ENCODE peak calls at places on chromosomes 13 and 19, in seven cellular contexts. O is right cardiac atrium, L is cardiac muscle cell, Z is NCI-H510A, E is NCI-H774, B is amniotic stem cell, U is Peyer's patch. Y is an unnamed sample.

GRCh38 chr13:28447206-28447605 is 47.7 kb downstream of the FLT1 start:
- DNase-seq in O (no peak), L (no peak), Z (no peak), E (no peak), B (no peak), U (no peak), Y (no peak)

GRCh38 chr13:49499889-49500660 is 4.3 kb downstream of the PHF11 start:
- DNase-seq in O (no peak), L (no peak), Z (no peak), E (no peak), B (peak; percentile 56), U (no peak), Y (peak; percentile 84)

GRCh38 chr13:74674701-74675100 is 540.5 kb upstream of the KLF12 start:
- DNase-seq in O (no peak), L (no peak), Z (no peak), E (no peak), B (no peak), U (no peak), Y (no peak)

GRCh38 chr13:102141625-102142472 is 260.0 kb downstream of the FGF14 start:
- DNase-seq in O (no peak), L (peak; percentile 23), Z (no peak), E (peak; percentile 8), B (no peak), U (no peak), Y (peak; percentile 23)

GRCh38 chr19:37991176-37991835 is 84.3 kb downstream of the SIPA1L3 start:
- DNase-seq in O (no peak), L (no peak), Z (no peak), E (no peak), B (no peak), U (no peak), Y (no peak)

GRCh38 chr19:49672131-49672919 is 4.7 kb upstream of the PRMT1 start:
- DNase-seq in O (peak; percentile 80), L (peak; percentile 91), Z (peak; percentile 86), E (peak; percentile 71), B (peak; percentile 44), U (peak; percentile 87), Y (peak; percentile 52)

GRCh38 chr19:364496-365287 is 20.1 kb upstream of the MIER2 start:
- DNase-seq in O (no peak), L (no peak), Z (no peak), E (no peak), B (no peak), U (peak; percentile 18), Y (no peak)

GRCh38 chr13:44012910-44013309 is 133.2 kb downstream of the LACC1 start:
- DNase-seq in O (no peak), L (no peak), Z (no peak), E (no peak), B (no peak), U (no peak), Y (no peak)

GRCh38 chr19:55476100-55476775 is at the start of gene ZNF628:
- DNase-seq in O (peak; percentile 99), L (peak; percentile 99), Z (peak; percentile 97), E (peak; percentile 97), B (peak; percentile 92), U (peak; percentile 99), Y (peak; percentile 98)

GRCh38 chr13:103308700-103309099 is 242.5 kb upstream of the SLC10A2 start:
- DNase-seq in O (no peak), L (no peak), Z (no peak), E (no peak), B (no peak), U (no peak), Y (no peak)

Y was measured in fibroblast of lung.